ENCODE peak calls at places on chromosomes 4 and X, in nine cellular contexts. D is SK-N-SH, X is sigmoid colon, Z is suprapubic skin, F is stomach, G is H1, B is transverse colon, A is HepG2, H is esophagus muscularis mucosa. R is an unnamed sample.
A peak's percentile ranks its signal among the peaks of the same experiment; 100 is the strongest.

GRCh38 chr4:122591196-122591595 is 29.7 kb downstream of the IL21 start:
- DNase-seq in D (no peak), X (no peak), Z (no peak), F (no peak), G (no peak), B (no peak), A (no peak), H (no peak), R (no peak)

GRCh38 chr4:58551676-58552075 is 1441.5 kb upstream of the IGFBP7 start:
- DNase-seq in D (no peak), X (no peak), Z (no peak), F (no peak), G (no peak), B (no peak), A (no peak), H (no peak), R (no peak)

GRCh38 chrX:73481521-73481920 is 34.7 kb downstream of the CDX4 start:
- DNase-seq in D (no peak), X (no peak), Z (no peak), F (no peak), G (no peak), B (no peak), A (no peak), H (no peak), R (no peak)

GRCh38 chr4:123838426-123838825 is 441.8 kb downstream of the SPRY1 start:
- DNase-seq in D (no peak), X (no peak), Z (no peak), F (no peak), G (no peak), B (no peak), A (no peak), H (no peak), R (no peak)

GRCh38 chrX:71540801-71541545 is 8.1 kb downstream of the OGT start:
- DNase-seq in D (no peak), X (no peak), Z (no peak), F (no peak), G (no peak), B (no peak), A (no peak), H (no peak), R (no peak)

GRCh38 chr4:139556735-139557505 is 901 bp upstream of the SETD7 start:
- DNase-seq in D (peak; percentile 69), X (peak; percentile 79), Z (peak; percentile 82), F (peak; percentile 85), G (no peak), B (peak; percentile 81), A (no peak), H (no peak), R (peak; percentile 90)

GRCh38 chr4:158051401-158052235 is 121.2 kb downstream of the GASK1B start:
- DNase-seq in D (no peak), X (peak; percentile 66), Z (no peak), F (no peak), G (no peak), B (no peak), A (no peak), H (no peak), R (no peak)

GRCh38 chr4:116953947-116954346 is 131.4 kb downstream of the TRAM1L1 start:
- DNase-seq in D (peak; percentile 23), X (no peak), Z (no peak), F (no peak), G (no peak), B (no peak), A (no peak), H (no peak), R (no peak)

GRCh38 chr4:162921178-162921785 is 245.4 kb downstream of the NAF1 start:
- DNase-seq in D (no peak), X (no peak), Z (no peak), F (peak; percentile 35), G (no peak), B (no peak), A (no peak), H (no peak), R (no peak)

GRCh38 chr4:106551724-106552123 is 183.1 kb upstream of the GIMD1 start:
- DNase-seq in D (no peak), X (no peak), Z (no peak), F (no peak), G (no peak), B (no peak), A (no peak), H (no peak), R (no peak)

GRCh38 chrX:40868868-40869267 is 133.5 kb upstream of the MED14 start:
- DNase-seq in D (no peak), X (no peak), Z (no peak), F (no peak), G (no peak), B (no peak), A (no peak), H (no peak), R (no peak)

GRCh38 chr4:8085491-8086479 is 72.8 kb downstream of the ABLIM2 start:
- DNase-seq in D (no peak), X (no peak), Z (no peak), F (no peak), G (no peak), B (no peak), A (peak; percentile 24), H (no peak), R (no peak)

GRCh38 chr4:180059216-180059881 is 2183.9 kb upstream of the TENM3 start:
- DNase-seq in D (peak; percentile 31), X (no peak), Z (no peak), F (no peak), G (no peak), B (peak; percentile 10), A (no peak), H (no peak), R (no peak)

GRCh38 chrX:124280294-124280902 is 52.1 kb upstream of the TEX13D start:
- DNase-seq in D (no peak), X (no peak), Z (no peak), F (no peak), G (no peak), B (no peak), A (no peak), H (no peak), R (no peak)

GRCh38 chr4:74932832-74933561 is at the start of gene PARM1:
- DNase-seq in D (peak; percentile 58), X (peak; percentile 95), Z (peak; percentile 92), F (peak; percentile 94), G (peak; percentile 73), B (peak; percentile 97), A (peak; percentile 59), H (peak; percentile 96), R (peak; percentile 97)
- TF ChIP-seq CTCF in D (peak; percentile 62), X (peak; percentile 73), Z (peak; percentile 45), F (peak; percentile 69), G (peak; percentile 68), B (peak; percentile 75), A (peak; percentile 82), H (peak; percentile 81), R (peak; percentile 82)

DNA sequence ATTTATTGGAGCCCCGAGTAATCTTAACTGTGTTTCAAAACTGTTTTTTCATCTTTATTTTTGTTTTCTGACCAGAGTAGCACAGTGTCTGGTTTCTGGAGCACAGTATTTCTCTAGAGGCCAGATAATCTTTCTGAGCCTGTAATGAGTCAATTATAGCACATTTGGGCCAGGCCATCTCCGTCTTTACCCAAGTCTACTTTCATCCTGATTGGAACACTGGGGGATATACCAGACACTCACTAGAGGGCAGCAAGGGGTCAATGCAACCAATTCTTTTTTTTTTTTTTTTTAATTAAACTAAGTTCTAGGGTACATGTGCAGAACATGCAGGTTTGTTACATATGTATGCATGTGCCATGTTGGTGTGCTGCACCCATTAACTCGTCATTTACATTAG is 282.0 kb downstream of the ARHGAP24 start:
- DNase-seq in D (peak; percentile 7), X (no peak), Z (no peak), F (no peak), G (no peak), B (no peak), A (no peak), H (no peak), R (no peak)
- TF ChIP-seq POLR2AphosphoS5 in D (no peak), X (no peak), Z (no peak), F (no peak), G (no peak), B (no peak), A (no peak), H (no peak), R (no peak)

GRCh38 chr4:2923141-2923551 is 40.1 kb downstream of the NOP14 start:
- DNase-seq in D (no peak), X (no peak), Z (peak; percentile 59), F (peak; percentile 25), G (no peak), B (no peak), A (no peak), H (no peak), R (no peak)

GRCh38 chr4:2924286-2924685 is 38.9 kb downstream of the NOP14 start:
- DNase-seq in D (no peak), X (no peak), Z (peak; percentile 70), F (peak; percentile 24), G (no peak), B (no peak), A (no peak), H (no peak), R (no peak)

GRCh38 chr4:2924765-2925301 is 38.4 kb downstream of the NOP14 start:
- DNase-seq in D (no peak), X (no peak), Z (peak; percentile 45), F (peak; percentile 70), G (no peak), B (no peak), A (no peak), H (no peak), R (no peak)

GRCh38 chr4:2925496-2925895 is 37.7 kb downstream of the NOP14 start:
- DNase-seq in D (no peak), X (no peak), Z (peak; percentile 60), F (no peak), G (no peak), B (no peak), A (no peak), H (no peak), R (no peak)

DNA sequence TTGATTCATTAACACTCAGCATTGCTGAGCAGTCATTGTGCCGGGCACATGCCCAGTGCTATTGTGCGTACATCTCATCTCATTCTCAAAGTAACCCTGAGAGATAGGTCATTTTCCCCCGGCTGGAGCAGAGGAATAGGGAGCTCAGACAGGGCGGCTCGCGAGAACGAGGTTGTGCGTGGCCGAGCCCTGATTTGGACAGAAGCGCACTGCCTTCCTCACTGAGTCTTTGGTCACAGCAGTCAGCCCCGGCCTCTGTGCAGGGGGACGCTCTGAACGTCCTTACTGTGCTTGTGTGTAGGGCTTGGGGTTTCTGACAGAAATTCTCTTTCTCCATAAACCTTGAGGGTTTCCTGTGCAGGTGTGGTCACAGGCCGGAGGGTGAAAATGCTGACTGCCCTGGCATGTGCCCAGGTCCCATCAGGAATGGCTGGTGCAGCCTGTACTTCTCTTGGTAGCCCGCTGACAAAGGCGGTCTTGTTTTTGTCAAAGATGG is 39.5 kb downstream of the NOP14 start:
- DNase-seq in D (no peak), X (no peak), Z (peak; percentile 77), F (peak; percentile 26), G (no peak), B (no peak), A (no peak), H (no peak), R (no peak)
- TF ChIP-seq EP300 in D (no peak), X (no peak), Z (no peak), F (no peak), G (no peak), B (no peak), A (no peak), H (no peak), R (no peak)

DNA sequence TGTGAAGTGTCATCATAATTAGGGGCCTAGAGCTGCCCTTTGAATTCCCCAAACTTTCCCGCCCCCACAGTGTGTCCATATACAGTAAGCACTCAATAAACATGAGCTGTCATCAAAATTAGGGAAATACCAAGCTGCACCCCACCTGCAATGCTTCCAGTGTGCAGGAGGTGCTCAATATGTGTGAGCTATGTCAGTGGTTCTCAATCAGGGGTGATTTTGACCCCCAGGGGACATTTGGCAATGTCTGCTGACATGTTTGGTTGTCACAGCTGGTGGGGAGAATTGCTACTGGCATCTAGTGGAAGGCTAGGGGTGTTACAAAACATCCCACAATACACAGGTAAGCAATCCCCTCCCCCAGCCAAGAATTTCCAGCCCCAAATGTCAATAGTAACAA is 750 bp downstream of the CFP start:
- DNase-seq in D (no peak), X (no peak), Z (no peak), F (no peak), G (no peak), B (no peak), A (no peak), H (no peak), R (no peak)
- TF ChIP-seq CTCF in D (no peak), X (no peak), Z (no peak), F (no peak), G (no peak), B (no peak), A (peak; percentile 21), H (no peak), R (no peak)